ENCODE peak calls at places on chromosome 15, in four cellular contexts. G, H, O and F are unnamed samples.

GRCh38 chr15:20348900-20349773 is 192.5 kb downstream of the GOLGA6L6 start:
- DNase-seq in O (peak), H (no peak), G (no peak), F (no peak)

GRCh38 chr15:72784233-72784876 is 797 bp upstream of the ADPGK start:
- DNase-seq in O (no peak), H (peak), G (peak), F (peak)

GRCh38 chr15:79881254-79881653 is 15.6 kb downstream of the MTHFS start:
- DNase-seq in O (no peak), H (no peak), G (peak), F (no peak)

GRCh38 chr15:33858836-33859235 is 109.5 kb upstream of the CHRM5 start:
- DNase-seq in H (no peak), G (no peak), O (no peak), F (no peak)

GRCh38 chr15:74222705-74223104 is 13.4 kb upstream of the CCDC33 start:
- DNase-seq in H (no peak), O (no peak), G (no peak), F (no peak)

GRCh38 chr15:31327674-31328424 is 1.2 kb downstream of the KLF13 start:
- DNase-seq in G (no peak), O (peak), H (peak), F (no peak)

GRCh38 chr15:34799825-34800168 is 4.4 kb upstream of the ACTC1 start:
- DNase-seq in O (no peak), H (no peak), G (no peak), F (no peak)

GRCh38 chr15:71730277-71731144 is 79.8 kb upstream of the NR2E3 start:
- DNase-seq in O (peak), H (peak), G (no peak), F (no peak)

GRCh38 chr15:78049691-78050440 is 27.6 kb downstream of the TBC1D2B start:
- DNase-seq in G (no peak), O (no peak), H (no peak), F (no peak)

GRCh38 chr15:67136802-67137201 is 71.4 kb downstream of the SMAD3 start:
- DNase-seq in G (no peak), H (no peak), O (no peak), F (no peak)

GRCh38 chr15:27564656-27565055 is 534.5 kb downstream of the OCA2 start:
- DNase-seq in H (no peak), O (no peak), G (no peak), F (no peak)

GRCh38 chr15:31464216-31465082 is 137.8 kb downstream of the KLF13 start:
- DNase-seq in H (no peak), G (no peak), O (peak), F (no peak)

GRCh38 chr15:39744334-39745103 is 38.1 kb downstream of the FSIP1 start:
- DNase-seq in O (no peak), G (no peak), H (no peak), F (no peak)

GRCh38 chr15:57518779-57519410 is 72.8 kb upstream of the MYZAP start:
- DNase-seq in G (no peak), H (no peak), O (no peak), F (no peak)

GRCh38 chr15:29143909-29144308 is 125.7 kb downstream of the NSMCE3 start:
- DNase-seq in O (no peak), G (peak), H (no peak), F (no peak)

GRCh38 chr15:52683585-52683984 is 4.4 kb upstream of the ATOSA start:
- DNase-seq in H (peak), G (no peak), O (no peak), F (no peak)

GRCh38 chr15:29522373-29523276 is 253.0 kb upstream of the NSMCE3 start:
- DNase-seq in G (no peak), O (no peak), H (no peak), F (no peak)

GRCh38 chr15:33194237-33194636 is 277 bp downstream of the FMN1 start:
- DNase-seq in H (no peak), O (no peak), G (no peak), F (no peak)